ENCODE peak calls at places on chromosomes 16 and 17, in nine cellular contexts. A is transverse colon, X is Panc1, I is K562, L is breast epithelium, V is stomach, B is SK-N-SH, M is GM23338, Z is sigmoid colon. W is an unnamed sample.

GRCh38 chr16:51569204-51569911 is 418.3 kb upstream of the SALL1 start:
- DNase-seq in A (no peak), X (no peak), I (no peak), L (no peak), V (no peak), B (no peak), M (no peak), Z (no peak), W (no peak)

GRCh38 chr16:17301593-17302135 is 169.1 kb downstream of the XYLT1 start:
- DNase-seq in A (peak), X (no peak), I (no peak), L (no peak), V (peak), B (no peak), M (no peak), Z (no peak), W (no peak)

GRCh38 chr17:42424991-42425610 is 2.0 kb upstream of the CAVIN1 start:
- DNase-seq in A (no peak), X (no peak), I (peak), L (no peak), V (no peak), B (no peak), M (no peak), Z (peak), W (no peak)

GRCh38 chr17:6780886-6781285 is 4.9 kb downstream of the FBXO39 start:
- DNase-seq in A (no peak), X (no peak), I (no peak), L (no peak), V (no peak), B (no peak), M (no peak), Z (no peak), W (no peak)

GRCh38 chr17:28969706-28970393 is 18.5 kb upstream of the PHF12 start:
- DNase-seq in A (no peak), X (no peak), I (no peak), L (no peak), V (no peak), B (no peak), M (no peak), Z (no peak), W (no peak)

GRCh38 chr16:4384497-4384896 is 12.8 kb downstream of the VASN start:
- DNase-seq in A (no peak), X (no peak), I (no peak), L (peak), V (no peak), B (peak), M (no peak), Z (no peak), W (no peak)

GRCh38 chr17:8955021-8955420 is 10.5 kb downstream of the PIK3R5 start:
- DNase-seq in A (no peak), X (no peak), I (no peak), L (no peak), V (no peak), B (no peak), M (no peak), Z (no peak), W (no peak)

GRCh38 chr17:4480929-4481898 is 17.5 kb upstream of the SPNS2 start:
- DNase-seq in A (peak), X (no peak), I (no peak), L (no peak), V (peak), B (no peak), M (no peak), Z (no peak), W (no peak)

GRCh38 chr17:41332239-41332638 is 16.7 kb upstream of the KRTAP17-1 start:
- DNase-seq in A (no peak), X (no peak), I (no peak), L (no peak), V (no peak), B (no peak), M (no peak), Z (no peak), W (no peak)

GRCh38 chr17:18191967-18192366 is 8.3 kb downstream of the ALKBH5 start:
- DNase-seq in A (no peak), X (no peak), I (peak), L (no peak), V (no peak), B (peak), M (peak), Z (no peak), W (no peak)

GRCh38 chr16:23835390-23836077 is at the start of gene PRKCB:
- DNase-seq in A (peak), X (no peak), I (peak), L (peak), V (peak), B (peak), M (peak), Z (peak), W (peak)

GRCh38 chr17:15922586-15922985 is 22.3 kb upstream of the ADORA2B start:
- DNase-seq in A (no peak), X (no peak), I (no peak), L (no peak), V (no peak), B (no peak), M (no peak), Z (no peak), W (no peak)

GRCh38 chr17:36183001-36183810 is 6.8 kb upstream of the TBC1D3B start:
- DNase-seq in A (peak), X (no peak), I (peak), L (peak), V (peak), B (peak), M (peak), Z (peak), W (peak)

GRCh38 chr16:89733322-89733721 is 12.0 kb downstream of the ZNF276 start:
- DNase-seq in A (no peak), X (no peak), I (no peak), L (no peak), V (no peak), B (no peak), M (no peak), Z (no peak), W (no peak)

GRCh38 chr16:87487361-87487924 is 5.4 kb downstream of the ZCCHC14 start:
- DNase-seq in A (peak), X (no peak), I (peak), L (peak), V (peak), B (no peak), M (peak), Z (no peak), W (no peak)

GRCh38 chr17:5516060-5516792 is 29.9 kb downstream of the MIS12 start:
- DNase-seq in A (no peak), X (peak), I (no peak), L (no peak), V (no peak), B (no peak), M (no peak), Z (no peak), W (no peak)

GRCh38 chr17:56108811-56109284 is 44.4 kb upstream of the ANKFN1 start:
- DNase-seq in A (no peak), X (no peak), I (no peak), L (no peak), V (no peak), B (no peak), M (no peak), Z (no peak), W (no peak)

GRCh38 chr16:78794581-78795300 is 695.3 kb downstream of the WWOX start:
- DNase-seq in A (no peak), X (no peak), I (no peak), L (no peak), V (no peak), B (no peak), M (no peak), Z (peak), W (no peak)

GRCh38 chr16:901149-901548 is 69.6 kb downstream of the LMF1 start:
- DNase-seq in A (no peak), X (no peak), I (no peak), L (no peak), V (no peak), B (no peak), M (no peak), Z (no peak), W (no peak)

GRCh38 chr17:19567216-19568015 is 33.8 kb downstream of the SLC47A1 start:
- DNase-seq in A (no peak), X (no peak), I (no peak), L (no peak), V (no peak), B (no peak), M (peak), Z (no peak), W (no peak)
- TF ChIP-seq POLR2AphosphoS5 in A (no peak), X (no peak), I (no peak), L (no peak), V (no peak), B (no peak), M (no peak), Z (no peak), W (no peak)

GRCh38 chr17:77427471-77427991 is 286.8 kb downstream of the SEC14L1 start:
- DNase-seq in A (peak), X (no peak), I (no peak), L (no peak), V (no peak), B (peak), M (no peak), Z (peak), W (no peak)
- H3K4me3 ChIP-seq in A (no peak), X (no peak), I (no peak), L (no peak), V (no peak), B (no peak), M (no peak), Z (no peak), W (no peak)

DNA sequence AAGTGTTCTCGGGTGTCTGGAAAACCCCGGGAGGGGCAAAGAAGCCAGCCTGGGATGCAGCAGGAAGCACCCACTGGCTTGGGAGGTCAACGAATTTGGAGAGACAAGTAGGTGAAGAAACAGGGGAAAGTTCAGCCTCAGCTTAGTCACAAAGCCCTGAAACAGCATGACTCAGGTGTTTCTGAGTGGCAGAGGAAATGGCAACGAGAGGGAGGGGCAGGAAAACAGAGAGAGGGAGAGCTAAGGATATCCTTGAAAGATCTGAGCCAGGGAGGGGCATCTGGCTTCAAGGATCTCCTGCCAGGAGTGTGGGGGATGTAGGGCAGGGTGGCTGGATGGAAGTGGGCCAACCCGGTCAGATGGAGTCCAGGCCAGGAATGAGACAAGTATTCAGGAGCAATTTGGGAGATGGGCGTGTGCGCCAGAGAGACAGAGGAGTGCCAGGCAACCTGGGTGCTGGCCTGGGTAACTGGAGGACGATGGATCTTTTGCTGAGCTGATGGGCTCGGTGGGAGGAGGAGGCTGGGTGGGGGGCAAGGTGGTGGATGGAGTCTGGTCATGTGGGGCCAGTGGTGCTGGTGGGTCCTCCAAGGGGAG is 27.2 kb downstream of the ABCC3 start:
- DNase-seq in A (peak), X (peak), I (peak), L (peak), V (peak), B (peak), M (peak), Z (peak), W (peak)
- TF ChIP-seq POLR2AphosphoS5 in A (peak), X (no peak), I (no peak), L (peak), V (peak), B (peak), M (no peak), Z (peak), W (peak)

GRCh38 chr17:45276031-45276430 is 14.1 kb upstream of the SPATA32 start:
- DNase-seq in A (no peak), X (no peak), I (no peak), L (no peak), V (no peak), B (no peak), M (no peak), Z (no peak), W (no peak)

GRCh38 chr17:45279898-45280297 is 18.0 kb upstream of the SPATA32 start:
- DNase-seq in A (no peak), X (no peak), I (no peak), L (no peak), V (no peak), B (no peak), M (no peak), Z (no peak), W (no peak)

GRCh38 chr17:45277992-45278391 is 16.1 kb upstream of the SPATA32 start:
- DNase-seq in A (no peak), X (no peak), I (no peak), L (no peak), V (peak), B (no peak), M (no peak), Z (no peak), W (peak)

GRCh38 chr17:45274033-45274432 is 12.1 kb upstream of the SPATA32 start:
- DNase-seq in A (no peak), X (no peak), I (no peak), L (no peak), V (no peak), B (no peak), M (no peak), Z (no peak), W (no peak)

DNA sequence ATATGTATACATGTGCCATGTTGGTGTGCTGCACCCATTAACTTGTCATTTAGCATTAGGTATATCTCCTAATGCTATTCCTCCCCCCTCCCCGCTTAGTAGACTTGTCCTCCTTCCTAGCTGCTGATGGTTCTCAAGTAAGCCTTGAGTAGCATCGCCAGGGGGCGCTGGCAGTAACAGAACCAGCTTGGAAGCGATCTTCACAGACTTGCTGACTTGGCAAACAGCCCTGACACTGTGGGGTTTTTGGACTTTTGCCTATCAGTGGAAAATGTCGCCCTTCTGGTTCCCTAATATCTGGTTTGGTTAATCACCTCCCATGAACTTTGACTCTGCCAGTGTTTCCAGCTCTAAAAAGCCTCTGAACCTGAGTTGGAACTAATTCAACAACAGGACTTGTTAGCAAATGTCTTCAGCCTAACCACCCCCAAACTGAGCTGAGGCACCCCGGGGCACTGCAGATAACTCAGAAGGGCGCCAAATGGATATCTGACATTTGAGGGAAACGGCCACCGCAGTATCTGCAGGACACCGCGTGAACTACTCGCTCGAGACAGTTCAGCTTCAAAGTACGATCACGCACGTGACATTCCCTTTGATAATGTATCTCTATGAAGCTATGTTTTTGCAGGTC is 15.4 kb upstream of the SPATA32 start:
- DNase-seq in A (peak), X (peak), I (peak), L (peak), V (peak), B (peak), M (peak), Z (peak), W (peak)
- H3K4me3 ChIP-seq in A (no peak), X (no peak), I (no peak), L (no peak), V (no peak), B (no peak), M (no peak), Z (no peak), W (no peak)

DNA sequence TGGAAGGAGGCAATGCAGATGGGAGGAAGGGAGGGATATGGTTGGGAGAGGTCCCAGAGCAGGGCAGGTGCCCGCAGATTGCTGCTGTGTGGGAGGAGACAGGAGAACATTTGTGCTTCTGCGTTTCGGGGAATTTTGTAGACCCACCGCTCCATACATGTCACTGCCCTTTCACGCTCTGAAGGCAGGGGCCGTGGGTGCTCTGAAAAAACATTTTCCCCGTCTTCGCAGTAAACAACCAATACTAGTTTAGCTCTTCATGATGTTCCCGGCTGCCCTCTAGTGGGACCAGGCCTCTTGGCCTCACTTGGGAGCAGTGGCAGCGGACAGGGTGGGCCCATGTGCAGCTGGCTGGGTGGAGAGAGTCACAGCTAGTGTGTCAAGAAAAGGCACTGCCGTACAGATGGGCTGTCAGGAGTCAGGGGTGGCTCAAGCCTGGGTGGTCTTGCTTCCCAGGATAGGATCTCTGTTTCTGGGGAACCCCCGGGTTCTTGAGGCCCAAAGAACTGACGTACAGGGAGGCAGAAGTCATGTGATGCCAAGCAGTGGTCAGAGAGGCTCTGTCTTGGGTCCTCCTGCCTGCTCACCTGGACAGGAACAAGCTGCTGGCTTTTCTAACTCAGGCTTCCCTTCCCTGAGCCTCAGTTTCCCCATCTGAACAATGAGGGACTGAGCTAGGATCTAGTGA is 46.5 kb upstream of the CPNE2 start:
- DNase-seq in A (peak), X (peak), I (peak), L (peak), V (peak), B (peak), M (peak), Z (peak), W (peak)
- TF ChIP-seq POLR2AphosphoS5 in A (no peak), X (no peak), I (no peak), L (no peak), V (peak), B (no peak), M (no peak), Z (no peak), W (no peak)

GRCh38 chr16:82187829-82188228 is 17.8 kb upstream of the MPHOSPH6 start:
- DNase-seq in A (no peak), X (no peak), I (no peak), L (no peak), V (no peak), B (no peak), M (no peak), Z (no peak), W (no peak)

GRCh38 chr16:82194076-82194475 is 24.1 kb upstream of the MPHOSPH6 start:
- DNase-seq in A (no peak), X (no peak), I (no peak), L (no peak), V (no peak), B (no peak), M (no peak), Z (no peak), W (no peak)

GRCh38 chr16:82195917-82196494 is 26.0 kb upstream of the MPHOSPH6 start:
- DNase-seq in A (no peak), X (no peak), I (no peak), L (no peak), V (no peak), B (no peak), M (no peak), Z (no peak), W (no peak)

GRCh38 chr16:82197540-82198240 is 27.7 kb upstream of the MPHOSPH6 start:
- DNase-seq in A (no peak), X (no peak), I (no peak), L (peak), V (no peak), B (no peak), M (no peak), Z (no peak), W (peak)

GRCh38 chr16:82192665-82193064 is 22.6 kb upstream of the MPHOSPH6 start:
- DNase-seq in A (no peak), X (no peak), I (no peak), L (no peak), V (no peak), B (no peak), M (no peak), Z (no peak), W (no peak)
- H3K4me3 ChIP-seq in A (no peak), X (no peak), I (no peak), L (no peak), V (no peak), B (no peak), M (no peak), Z (no peak), W (no peak)

GRCh38 chr17:14095630-14096029 is 26.3 kb downstream of the COX10 start:
- DNase-seq in A (no peak), X (no peak), I (no peak), L (no peak), V (no peak), B (no peak), M (no peak), Z (no peak), W (no peak)

GRCh38 chr17:14094676-14095075 is 25.4 kb downstream of the COX10 start:
- DNase-seq in A (no peak), X (no peak), I (no peak), L (no peak), V (no peak), B (no peak), M (no peak), Z (no peak), W (no peak)

GRCh38 chr17:14091367-14091766 is 22.1 kb downstream of the COX10 start:
- DNase-seq in A (no peak), X (no peak), I (no peak), L (no peak), V (no peak), B (no peak), M (no peak), Z (no peak), W (no peak)

GRCh38 chr17:14095202-14095601 is 25.9 kb downstream of the COX10 start:
- DNase-seq in A (no peak), X (no peak), I (no peak), L (no peak), V (no peak), B (no peak), M (no peak), Z (no peak), W (no peak)

GRCh38 chr17:14092808-14093207 is 23.5 kb downstream of the COX10 start:
- DNase-seq in A (no peak), X (no peak), I (no peak), L (no peak), V (no peak), B (no peak), M (no peak), Z (no peak), W (no peak)
- TF ChIP-seq POLR2AphosphoS5 in A (no peak), X (no peak), I (no peak), L (no peak), V (no peak), B (no peak), M (no peak), Z (no peak), W (no peak)

W was measured in prostate gland.